ENCODE peak calls at places on chromosomes 13 and 19, in six cellular contexts. P, T, M, Q, V and Z are unnamed samples.

GRCh38 chr13:60230593-60230992 is 66.9 kb upstream of the DIAPH3 start:
- DNase-seq in P (no peak), T (no peak), M (no peak), Q (no peak), V (peak; percentile 56), Z (peak; percentile 2)

GRCh38 chr13:95243207-95243606 is 58.0 kb downstream of the ABCC4 start:
- DNase-seq in P (no peak), T (no peak), M (no peak), Q (peak; percentile 32), V (no peak), Z (peak; percentile 83)

GRCh38 chr13:20182231-20182846 is 10.4 kb downstream of the GJB2 start:
- DNase-seq in P (peak; percentile 34), T (no peak), M (peak; percentile 74), Q (peak; percentile 73), V (peak; percentile 84), Z (peak; percentile 80)

GRCh38 chr19:49849433-49850220 is 1.3 kb upstream of the PTOV1 start:
- DNase-seq in P (no peak), T (no peak), M (no peak), Q (no peak), V (no peak), Z (no peak)

GRCh38 chr19:24054044-24054935 is 32.7 kb upstream of the ZNF254 start:
- DNase-seq in P (no peak), T (no peak), M (peak; percentile 82), Q (no peak), V (no peak), Z (peak; percentile 67)

GRCh38 chr13:37700887-37701286 is 102.3 kb upstream of the POSTN start:
- DNase-seq in P (no peak), T (no peak), M (no peak), Q (no peak), V (peak; percentile 64), Z (peak; percentile 10)

GRCh38 chr19:1267441-1268391 is 1.4 kb upstream of the CIRBP start:
- DNase-seq in P (no peak), T (no peak), M (no peak), Q (no peak), V (no peak), Z (no peak)

GRCh38 chr19:5326545-5326944 is 14.1 kb downstream of the PTPRS start:
- DNase-seq in P (no peak), T (no peak), M (no peak), Q (no peak), V (no peak), Z (no peak)

GRCh38 chr13:113889467-113889866 is 25.6 kb upstream of the GAS6 start:
- DNase-seq in P (no peak), T (no peak), M (no peak), Q (no peak), V (no peak), Z (no peak)

GRCh38 chr13:106513025-106513424 is 22.4 kb downstream of the EFNB2 start:
- DNase-seq in P (no peak), T (no peak), M (no peak), Q (no peak), V (no peak), Z (no peak)

GRCh38 chr13:35857769-35858168 is 273.4 kb downstream of the DCLK1 start:
- DNase-seq in P (no peak), T (peak; percentile 73), M (no peak), Q (no peak), V (peak; percentile 34), Z (peak; percentile 44)

GRCh38 chr13:32917504-32917903 is 98.7 kb upstream of the KL start:
- DNase-seq in P (no peak), T (no peak), M (no peak), Q (no peak), V (no peak), Z (no peak)